ENCODE peak calls at places on chromosome 6, in four cellular contexts. One of them, this sample, is unnamed.

GRCh38 chr6:167664678-167665445 is 161.8 kb upstream of the AFDN start:
- DNase-seq in HepG2: no peak
- DNase-seq in WTC11: no peak
- DNase-seq in GM12878: no peak
- DNase-seq in this sample: no peak

GRCh38 chr6:169899481-169900145 is 148.2 kb downstream of the ERMARD start:
- DNase-seq in GM12878: no peak
- DNase-seq in HepG2: no peak
- DNase-seq in WTC11: no peak
- DNase-seq in this sample: no peak

GRCh38 chr6:139117734-139118133 is 17.1 kb upstream of the HECA start:
- DNase-seq in HepG2: no peak
- DNase-seq in WTC11: no peak
- DNase-seq in GM12878: no peak
- DNase-seq in this sample: no peak

GRCh38 chr6:12103158-12103557 is 91.0 kb downstream of the HIVEP1 start:
- DNase-seq in GM12878: no peak
- DNase-seq in HepG2: no peak
- DNase-seq in WTC11: no peak
- DNase-seq in this sample: peak

GRCh38 chr6:26383624-26384417 is 913 bp downstream of the BTN2A2 start:
- DNase-seq in WTC11: peak
- DNase-seq in HepG2: no peak
- DNase-seq in GM12878: no peak
- DNase-seq in this sample: peak

GRCh38 chr6:25056130-25056529 is 120.4 kb upstream of the RIPOR2 start:
- DNase-seq in HepG2: no peak
- DNase-seq in GM12878: no peak
- DNase-seq in WTC11: no peak
- DNase-seq in this sample: no peak

GRCh38 chr6:107490568-107491058 is 696 bp downstream of the SOBP start:
- DNase-seq in GM12878: no peak
- DNase-seq in HepG2: no peak
- DNase-seq in WTC11: no peak
- DNase-seq in this sample: no peak

GRCh38 chr6:42200035-42200434 is 5.3 kb upstream of the GUCA1B start:
- DNase-seq in HepG2: peak
- DNase-seq in WTC11: no peak
- DNase-seq in GM12878: no peak
- DNase-seq in this sample: no peak

GRCh38 chr6:118735320-118735719 is 83.9 kb upstream of the CEP85L start:
- DNase-seq in GM12878: no peak
- DNase-seq in WTC11: peak
- DNase-seq in HepG2: peak
- DNase-seq in this sample: peak

GRCh38 chr6:137277971-137278602 is 58.9 kb upstream of the IFNGR1 start:
- DNase-seq in GM12878: no peak
- DNase-seq in WTC11: peak
- DNase-seq in HepG2: peak
- DNase-seq in this sample: no peak

GRCh38 chr6:69867075-69867911 is 937 bp downstream of the COL19A1 start:
- DNase-seq in WTC11: peak
- DNase-seq in HepG2: peak
- DNase-seq in GM12878: no peak
- DNase-seq in this sample: peak

GRCh38 chr6:3857822-3858221 is 8.6 kb downstream of the FAM50B start:
- DNase-seq in WTC11: no peak
- DNase-seq in HepG2: no peak
- DNase-seq in GM12878: no peak
- DNase-seq in this sample: no peak

GRCh38 chr6:135180458-135181332 is at the start of gene MYB:
- DNase-seq in WTC11: peak
- DNase-seq in HepG2: no peak
- DNase-seq in GM12878: no peak
- DNase-seq in this sample: peak

GRCh38 chr6:146027586-146028249 is 1.1 kb upstream of the GRM1 start:
- DNase-seq in HepG2: no peak
- DNase-seq in WTC11: peak
- DNase-seq in GM12878: no peak
- DNase-seq in this sample: no peak

GRCh38 chr6:53347250-53347920 is 1.4 kb downstream of the ELOVL5 start:
- DNase-seq in WTC11: no peak
- DNase-seq in HepG2: no peak
- DNase-seq in GM12878: no peak
- DNase-seq in this sample: no peak

GRCh38 chr6:144266091-144266649 is 19.0 kb upstream of the UTRN start:
- DNase-seq in GM12878: no peak
- DNase-seq in HepG2: no peak
- DNase-seq in WTC11: peak
- DNase-seq in this sample: no peak

GRCh38 chr6:26199057-26199772 is 112.0 kb downstream of the HFE start:
- DNase-seq in GM12878: peak
- DNase-seq in HepG2: peak
- DNase-seq in WTC11: peak
- DNase-seq in this sample: peak

GRCh38 chr6:2222275-2222842 is 23.0 kb downstream of the GMDS start:
- DNase-seq in HepG2: no peak
- DNase-seq in WTC11: no peak
- DNase-seq in GM12878: no peak
- DNase-seq in this sample: no peak

GRCh38 chr6:136527831-136528230 is 22.4 kb downstream of the MAP7 start:
- DNase-seq in GM12878: no peak
- DNase-seq in HepG2: no peak
- DNase-seq in WTC11: no peak
- DNase-seq in this sample: no peak

GRCh38 chr6:35737413-35738211 is 780 bp downstream of the ARMC12 start:
- DNase-seq in HepG2: peak
- DNase-seq in GM12878: no peak
- DNase-seq in WTC11: no peak
- DNase-seq in this sample: peak

GRCh38 chr6:112232845-112233256 is 21.5 kb downstream of the LAMA4 start:
- DNase-seq in GM12878: no peak
- DNase-seq in WTC11: no peak
- DNase-seq in HepG2: no peak
- DNase-seq in this sample: no peak

GRCh38 chr6:116111552-116112528 is 11.2 kb downstream of the NT5DC1 start:
- DNase-seq in GM12878: no peak
- DNase-seq in HepG2: peak
- DNase-seq in WTC11: peak
- DNase-seq in this sample: peak

GRCh38 chr6:158070513-158070912 is 88.8 kb downstream of the SYNJ2 start:
- DNase-seq in GM12878: no peak
- DNase-seq in WTC11: no peak
- DNase-seq in HepG2: no peak
- DNase-seq in this sample: no peak

GRCh38 chr6:158072083-158072721 is 90.5 kb downstream of the SYNJ2 start:
- DNase-seq in GM12878: peak
- DNase-seq in WTC11: peak
- DNase-seq in HepG2: peak
- DNase-seq in this sample: peak

GRCh38 chr6:158071121-158072082 is 89.7 kb downstream of the SYNJ2 start:
- DNase-seq in HepG2: no peak
- DNase-seq in WTC11: no peak
- DNase-seq in GM12878: no peak
- DNase-seq in this sample: peak

GRCh38 chr6:158076548-158076947 is 91.5 kb downstream of the SERAC1 start:
- DNase-seq in GM12878: no peak
- DNase-seq in WTC11: no peak
- DNase-seq in HepG2: no peak
- DNase-seq in this sample: no peak

GRCh38 chr6:158073776-158074175 is 92.1 kb downstream of the SYNJ2 start:
- DNase-seq in HepG2: no peak
- DNase-seq in WTC11: no peak
- DNase-seq in GM12878: no peak
- DNase-seq in this sample: no peak
- TF ChIP-seq SP1 in HepG2: no peak
- TF ChIP-seq SP1 in WTC11: no peak
- TF ChIP-seq SP1 in GM12878: no peak
- TF ChIP-seq SP1 in this sample: no peak

DNA sequence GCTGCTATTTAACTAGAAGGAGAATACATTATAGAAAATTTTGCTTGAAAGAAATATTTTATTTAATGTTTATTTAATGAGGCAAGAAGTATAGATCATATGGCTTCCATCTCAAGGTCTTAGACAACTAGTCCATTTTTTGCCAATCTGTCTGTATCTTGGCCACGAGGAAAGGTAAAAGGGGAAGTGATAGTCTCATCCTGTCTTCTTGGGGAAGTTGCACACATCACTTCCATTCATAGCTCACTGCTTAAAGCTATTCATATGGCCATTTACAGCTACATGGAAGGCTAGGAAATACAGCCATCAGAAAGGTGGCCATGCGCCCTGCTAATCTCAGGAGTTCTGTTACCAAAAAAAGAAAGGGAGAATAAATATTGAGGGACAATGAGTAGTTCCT is 50.8 kb downstream of the METTL24 start:
- DNase-seq in HepG2: no peak
- DNase-seq in WTC11: no peak
- DNase-seq in GM12878: no peak
- DNase-seq in this sample: no peak
- TF ChIP-seq NR2C2 in HepG2: no peak
- TF ChIP-seq NR2C2 in WTC11: no peak
- TF ChIP-seq NR2C2 in GM12878: no peak
- TF ChIP-seq NR2C2 in this sample: no peak

GRCh38 chr6:122180132-122180531 is 219.3 kb upstream of the HSF2 start:
- DNase-seq in GM12878: no peak
- DNase-seq in WTC11: no peak
- DNase-seq in HepG2: no peak
- DNase-seq in this sample: no peak
- TF ChIP-seq SP1 in GM12878: no peak
- TF ChIP-seq SP1 in WTC11: no peak
- TF ChIP-seq SP1 in HepG2: no peak
- TF ChIP-seq SP1 in this sample: no peak

DNA sequence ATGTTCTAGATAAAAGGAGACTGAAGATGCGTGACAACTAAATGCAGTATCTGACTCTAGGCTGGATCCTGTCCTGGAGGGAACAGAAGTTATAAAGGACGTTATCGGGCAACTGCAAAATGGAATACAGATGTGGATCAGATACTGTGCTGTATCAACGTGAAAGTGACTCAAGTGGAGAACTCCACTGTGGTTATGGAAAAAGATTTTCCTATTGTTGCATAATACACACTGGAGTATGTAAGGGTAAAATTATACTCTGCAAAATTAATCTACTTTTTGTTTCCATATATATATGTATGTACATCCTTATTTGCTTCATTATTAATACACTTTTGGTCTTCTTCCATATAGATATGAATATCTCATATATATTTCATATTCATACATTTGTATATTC is 654.0 kb downstream of the QKI start:
- DNase-seq in GM12878: no peak
- DNase-seq in HepG2: no peak
- DNase-seq in WTC11: no peak
- DNase-seq in this sample: no peak
- TF ChIP-seq NR2C2 in GM12878: no peak
- TF ChIP-seq NR2C2 in HepG2: no peak
- TF ChIP-seq NR2C2 in WTC11: no peak
- TF ChIP-seq NR2C2 in this sample: no peak

GRCh38 chr6:71077655-71078054 is 120.8 kb upstream of the B3GAT2 start:
- DNase-seq in WTC11: no peak
- DNase-seq in HepG2: no peak
- DNase-seq in GM12878: no peak
- DNase-seq in this sample: no peak

GRCh38 chr6:71072508-71072907 is 115.6 kb upstream of the B3GAT2 start:
- DNase-seq in GM12878: no peak
- DNase-seq in WTC11: no peak
- DNase-seq in HepG2: no peak
- DNase-seq in this sample: no peak
- TF ChIP-seq SP1 in GM12878: no peak
- TF ChIP-seq SP1 in WTC11: no peak
- TF ChIP-seq SP1 in HepG2: no peak
- TF ChIP-seq SP1 in this sample: no peak

DNA sequence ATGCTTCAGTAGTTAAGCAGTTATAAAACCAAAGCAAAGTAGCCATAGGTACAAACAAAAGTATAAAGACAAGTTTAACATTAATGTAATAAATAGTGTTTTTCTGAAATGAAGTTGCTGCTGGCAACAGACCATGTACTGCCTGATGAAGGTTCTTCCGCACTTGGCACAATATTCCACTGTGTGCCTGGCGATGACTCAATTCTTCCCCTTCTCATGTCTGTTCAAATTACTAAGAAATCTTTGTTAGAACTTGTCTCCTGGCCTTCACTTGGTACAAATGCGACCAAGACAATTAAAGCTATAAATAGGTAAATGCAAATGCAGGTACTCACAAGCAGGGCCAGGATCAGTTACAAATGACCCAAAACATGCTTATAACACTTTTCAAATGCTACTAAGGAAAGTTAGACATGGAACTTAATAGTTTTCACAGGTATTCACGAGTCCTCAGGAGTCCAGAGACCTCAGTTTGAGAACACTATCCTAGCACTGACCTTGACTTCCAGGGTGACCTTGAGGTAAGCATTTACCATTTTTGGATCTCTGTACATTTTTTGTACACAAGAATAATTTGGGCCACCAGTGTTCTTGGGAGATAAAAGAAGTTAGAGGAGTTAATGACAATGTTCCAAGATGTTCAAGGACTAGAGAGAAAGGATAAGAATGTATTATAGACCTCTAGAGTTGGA is 8.1 kb upstream of the DDR1 start:
- DNase-seq in WTC11: no peak
- DNase-seq in GM12878: no peak
- DNase-seq in HepG2: no peak
- DNase-seq in this sample: no peak
- TF ChIP-seq NR2C2 in WTC11: no peak
- TF ChIP-seq NR2C2 in GM12878: no peak
- TF ChIP-seq NR2C2 in HepG2: no peak
- TF ChIP-seq NR2C2 in this sample: no peak

DNA sequence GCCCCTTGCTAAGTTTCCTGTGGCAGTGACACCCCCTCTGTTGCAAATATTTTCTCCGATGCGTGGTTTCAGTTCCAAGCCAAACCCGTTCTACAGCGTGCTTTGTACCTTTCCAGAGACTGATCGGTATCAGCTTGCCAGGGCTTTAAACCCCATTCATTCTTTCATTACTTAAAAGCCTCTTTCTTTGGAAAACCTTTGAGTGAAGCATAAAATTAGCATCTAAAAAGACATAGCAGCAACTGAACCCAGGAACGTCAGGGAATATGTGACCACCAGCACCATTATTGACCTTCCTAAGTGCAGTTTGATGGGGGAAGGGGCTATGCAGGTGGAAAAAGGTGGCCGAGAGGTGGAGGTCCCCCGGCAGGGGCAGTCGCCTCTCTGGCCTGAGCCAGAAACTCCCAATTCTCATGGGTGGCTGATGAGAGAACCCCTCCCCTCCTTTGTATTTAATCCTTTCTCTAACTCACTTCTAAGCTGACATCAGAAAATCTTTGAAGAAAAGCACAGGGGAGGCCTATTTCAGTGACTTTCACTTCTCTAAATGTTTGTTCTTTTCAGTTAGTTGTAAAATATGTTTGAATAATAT is 89.4 kb downstream of the RSPH3 start:
- DNase-seq in HepG2: no peak
- DNase-seq in WTC11: peak
- DNase-seq in GM12878: peak
- DNase-seq in this sample: no peak
- TF ChIP-seq SP1 in HepG2: no peak
- TF ChIP-seq SP1 in WTC11: no peak
- TF ChIP-seq SP1 in GM12878: no peak
- TF ChIP-seq SP1 in this sample: no peak

GRCh38 chr6:33124525-33124901 is 48.7 kb downstream of the HLA-DPB1 start:
- DNase-seq in GM12878: no peak
- DNase-seq in WTC11: peak
- DNase-seq in HepG2: no peak
- DNase-seq in this sample: no peak
- TF ChIP-seq NR2C2 in GM12878: no peak
- TF ChIP-seq NR2C2 in WTC11: no peak
- TF ChIP-seq NR2C2 in HepG2: no peak
- TF ChIP-seq NR2C2 in this sample: no peak

This sample was measured in K562.